ENCODE peak calls at places on chromosomes 16 and 17, in eight cellular contexts. N is tibial artery; S is sigmoid colon; A is activated T-cell treated with anti-CD3 and anti-CD28 coated beads for 1 hour; G is A549; C is psoas muscle; T is esophagus squamous epithelium; K is stimulated activated CD4-positive, alpha-beta T cell treated with anti-CD3 and anti-CD28 coated beads, Interleukin-1b, Interleukin-23, amount 100 ng/mL, for 24 hours. V is an unnamed sample.

GRCh38 chr16:17426451-17426850 is 44.3 kb downstream of the XYLT1 start:
- DNase-seq in K (no peak), G (no peak), S (no peak), A (no peak), T (no peak), N (no peak), C (no peak), V (no peak)

GRCh38 chr17:50443492-50444051 is 17.6 kb downstream of the ACSF2 start:
- DNase-seq in G (no peak), A (no peak), N (no peak), C (no peak), T (no peak), S (no peak), K (no peak), V (no peak)

GRCh38 chr17:49997773-49998703 is 3.0 kb upstream of the DLX3 start:
- DNase-seq in T (no peak), G (peak), N (peak), K (peak), C (peak), A (peak), S (peak), V (peak)

GRCh38 chr16:83456934-83457333 is 350.8 kb upstream of the HSBP1 start:
- DNase-seq in G (no peak), K (no peak), C (no peak), N (no peak), T (no peak), S (no peak), A (no peak), V (no peak)

GRCh38 chr17:7523033-7523432 is 25.8 kb upstream of the TNFSF12 start:
- DNase-seq in K (peak), T (no peak), C (no peak), N (no peak), G (no peak), S (no peak), A (peak), V (peak)

GRCh38 chr16:10240854-10241613 is 58.8 kb upstream of the GRIN2A start:
- DNase-seq in K (no peak), G (no peak), C (no peak), T (no peak), S (no peak), A (no peak), N (no peak), V (no peak)

GRCh38 chr16:87848676-87849345 is 20.5 kb downstream of the SLC7A5 start:
- DNase-seq in T (no peak), C (no peak), A (no peak), G (no peak), N (no peak), K (no peak), S (no peak), V (no peak)

GRCh38 chr17:41419712-41420111 is 4.7 kb downstream of the KRT37 start:
- DNase-seq in T (no peak), N (no peak), A (no peak), C (no peak), G (no peak), K (no peak), S (no peak), V (no peak)

GRCh38 chr16:67301080-67301757 is 21.9 kb downstream of the PLEKHG4 start:
- DNase-seq in G (no peak), N (peak), T (no peak), A (no peak), S (no peak), K (no peak), C (peak), V (no peak)

GRCh38 chr16:56988948-56989945 is at the start of gene NLRC5:
- DNase-seq in N (peak), T (peak), S (peak), G (peak), K (peak), A (peak), C (peak), V (peak)

GRCh38 chr17:33310296-33310695 is 17.2 kb upstream of the ASIC2 start:
- DNase-seq in K (no peak), S (no peak), C (no peak), N (no peak), A (no peak), T (no peak), G (no peak), V (no peak)

GRCh38 chr16:81637336-81638235 is 141.5 kb upstream of the PLCG2 start:
- DNase-seq in G (no peak), C (no peak), K (no peak), N (no peak), A (no peak), T (no peak), S (no peak), V (no peak)

GRCh38 chr16:73000020-73000906 is 47.7 kb downstream of the ZFHX3 start:
- DNase-seq in T (no peak), N (peak), A (no peak), G (no peak), K (no peak), C (peak), S (peak), V (no peak)

GRCh38 chr16:84892097-84892496 is 72.3 kb downstream of the CRISPLD2 start:
- DNase-seq in N (no peak), G (no peak), S (no peak), T (no peak), A (no peak), C (no peak), K (no peak), V (no peak)

GRCh38 chr17:67628580-67629013 is 89.1 kb upstream of the NOL11 start:
- DNase-seq in K (no peak), C (no peak), S (no peak), G (no peak), N (no peak), T (no peak), A (no peak), V (no peak)

GRCh38 chr17:77944390-77945222 is 13.9 kb upstream of the TNRC6C start:
- DNase-seq in S (no peak), A (no peak), N (no peak), G (no peak), C (no peak), T (no peak), K (no peak), V (no peak)

GRCh38 chr17:8206536-8206935 is 3.8 kb downstream of the AURKB start:
- DNase-seq in K (no peak), G (no peak), N (no peak), S (no peak), T (no peak), A (no peak), C (no peak), V (no peak)

GRCh38 chr17:33522623-33523022 is 229.5 kb upstream of the ASIC2 start:
- DNase-seq in C (no peak), T (no peak), S (no peak), K (no peak), N (no peak), A (no peak), G (no peak), V (no peak)